ENCODE peak calls at places on chromosomes 1 and 21, in seven cellular contexts. T is CD4-positive, CD25-positive, alpha-beta regulatory T cell; L is activated CD4-positive, alpha-beta memory T cell treated with anti-CD3 and anti-CD28 coated beads, Interleukin-2, amount 10 ng/mL, durations not matched to agents 7 days and 5 days; H is non-pigmented ciliary epithelial cell; B is AG04450; P is NCI-H2107; K is central memory CD4-positive, alpha-beta T cell. R is an unnamed sample.

GRCh38 chr1:53681647-53682368 is 57.2 kb downstream of the GLIS1 start:
- DNase-seq in T (peak), H (no peak), P (no peak), B (no peak), L (peak), K (peak), R (peak)

GRCh38 chr1:243354511-243355153 is 98.8 kb downstream of the SDCCAG8 start:
- DNase-seq in T (peak), P (no peak), H (no peak), B (no peak), L (no peak), K (no peak), R (no peak)

GRCh38 chr1:168386949-168387586 is 106.4 kb downstream of the TBX19 start:
- DNase-seq in H (no peak), P (peak), K (peak), B (no peak), T (peak), L (peak), R (peak)

GRCh38 chr1:3752400-3752945 is at the start of gene CCDC27:
- DNase-seq in K (no peak), P (no peak), H (no peak), T (no peak), B (no peak), L (no peak), R (no peak)

GRCh38 chr1:230632273-230632873 is 9.9 kb upstream of the COG2 start:
- DNase-seq in K (no peak), T (peak), L (no peak), B (no peak), P (peak), H (no peak), R (no peak)

GRCh38 chr1:2212542-2213491 is 15.3 kb upstream of the SKI start:
- DNase-seq in P (no peak), B (peak), H (peak), L (peak), K (peak), T (peak), R (peak)

GRCh38 chr1:188700116-188700515 is 1777.5 kb downstream of the BRINP3 start:
- DNase-seq in T (no peak), P (no peak), K (no peak), L (no peak), H (no peak), B (no peak), R (no peak)

GRCh38 chr1:38209986-38210385 is 163.4 kb upstream of the POU3F1 start:
- DNase-seq in L (no peak), P (no peak), B (no peak), T (no peak), H (no peak), K (no peak), R (no peak)

GRCh38 chr1:156406229-156406628 is 37.2 kb downstream of the RHBG start:
- DNase-seq in K (no peak), H (no peak), L (no peak), B (no peak), T (no peak), P (no peak), R (no peak)

GRCh38 chr1:68217060-68217554 is 15.2 kb downstream of the WLS start:
- DNase-seq in T (no peak), B (no peak), L (no peak), K (no peak), P (no peak), H (no peak), R (no peak)

GRCh38 chr1:27607239-27607804 is 3.4 kb upstream of the AHDC1 start:
- DNase-seq in K (no peak), P (no peak), B (no peak), H (no peak), L (no peak), T (no peak), R (no peak)

GRCh38 chr1:154851392-154852177 is 18.5 kb downstream of the KCNN3 start:
- DNase-seq in P (no peak), H (no peak), K (no peak), T (no peak), L (no peak), B (no peak), R (no peak)

GRCh38 chr1:105138445-105138821 is 1388.7 kb downstream of the AMY1C start:
- DNase-seq in H (no peak), K (no peak), P (no peak), L (no peak), B (no peak), T (no peak), R (no peak)

GRCh38 chr1:204358145-204358544 is 1.6 kb downstream of the PLEKHA6 start:
- DNase-seq in H (no peak), T (no peak), K (no peak), P (no peak), L (no peak), B (no peak), R (no peak)

GRCh38 chr21:43864313-43864805 is 664 bp upstream of the AGPAT3 start:
- DNase-seq in L (peak), K (peak), H (no peak), T (peak), P (no peak), B (no peak), R (peak)

GRCh38 chr1:224375059-224375458 is 18.4 kb downstream of the CNIH4 start:
- DNase-seq in B (no peak), P (no peak), H (no peak), K (no peak), L (no peak), T (no peak), R (no peak)

GRCh38 chr1:194214735-194215134 is 1028.3 kb upstream of the B3GALT2 start:
- DNase-seq in T (no peak), H (no peak), P (no peak), K (no peak), B (no peak), L (no peak), R (no peak)

GRCh38 chr1:17009706-17010105 is 2.0 kb downstream of the ATP13A2 start:
- DNase-seq in P (no peak), T (no peak), K (no peak), H (no peak), B (no peak), L (no peak), R (no peak)

GRCh38 chr1:52633291-52633754 is 355 bp downstream of the SHISAL2A start:
- DNase-seq in B (no peak), P (no peak), K (peak), H (no peak), T (peak), L (peak), R (no peak)

GRCh38 chr1:20100632-20101355 is 18.5 kb downstream of the PLA2G2D start:
- DNase-seq in K (peak), B (peak), L (peak), H (peak), P (peak), T (peak), R (no peak)

GRCh38 chr1:16114527-16115467 is 41.1 kb downstream of the EPHA2 start:
- DNase-seq in T (no peak), B (no peak), K (no peak), L (no peak), P (no peak), H (no peak), R (no peak)

GRCh38 chr21:42191978-42192595 is 26.9 kb upstream of the ABCG1 start:
- DNase-seq in K (no peak), T (no peak), P (no peak), H (no peak), L (no peak), B (no peak), R (no peak)

GRCh38 chr1:52402860-52403240 is 1.4 kb downstream of the ORC1 start:
- DNase-seq in B (no peak), P (no peak), T (no peak), K (no peak), L (no peak), H (no peak), R (no peak)